ENCODE peak calls at places on chromosomes 16 and 17, in four cellular contexts. One of them, this sample, is unnamed.
A peak's percentile ranks its signal among the peaks of the same experiment; 100 is the strongest.

GRCh38 chr16:79698341-79698753 is 97.8 kb upstream of the MAF start:
- DNase-seq in cardiac muscle cell: peak; percentile 47
- DNase-seq in psoas muscle: no peak
- DNase-seq in transverse colon: no peak
- DNase-seq in this sample: no peak

GRCh38 chr16:75374388-75374787 is 58.9 kb downstream of the CFDP1 start:
- DNase-seq in psoas muscle: no peak
- DNase-seq in transverse colon: no peak
- DNase-seq in cardiac muscle cell: no peak
- DNase-seq in this sample: no peak

GRCh38 chr17:70653850-70654249 is 484.5 kb downstream of the KCNJ2 start:
- DNase-seq in cardiac muscle cell: no peak
- DNase-seq in transverse colon: no peak
- DNase-seq in psoas muscle: no peak
- DNase-seq in this sample: no peak

GRCh38 chr16:11198817-11199216 is 57.2 kb downstream of the SOCS1 start:
- DNase-seq in cardiac muscle cell: no peak
- DNase-seq in transverse colon: peak; percentile 81
- DNase-seq in psoas muscle: no peak
- DNase-seq in this sample: no peak

GRCh38 chr17:30552994-30553565 is 75.9 kb downstream of the GOSR1 start:
- DNase-seq in transverse colon: no peak
- DNase-seq in psoas muscle: no peak
- DNase-seq in cardiac muscle cell: no peak
- DNase-seq in this sample: peak; percentile 38

GRCh38 chr17:67503184-67503583 is 126.1 kb downstream of the PITPNC1 start:
- DNase-seq in psoas muscle: no peak
- DNase-seq in transverse colon: no peak
- DNase-seq in cardiac muscle cell: no peak
- DNase-seq in this sample: peak; percentile 44

GRCh38 chr17:2181206-2181983 is 122.2 kb downstream of the SMG6 start:
- DNase-seq in cardiac muscle cell: peak; percentile 96
- DNase-seq in transverse colon: peak; percentile 52
- DNase-seq in psoas muscle: peak; percentile 68
- DNase-seq in this sample: no peak

GRCh38 chr16:86911311-86911999 is 333.1 kb downstream of the FOXL1 start:
- DNase-seq in transverse colon: no peak
- DNase-seq in cardiac muscle cell: no peak
- DNase-seq in psoas muscle: no peak
- DNase-seq in this sample: no peak

GRCh38 chr17:260031-260791 is 78.8 kb upstream of the DOC2B start:
- DNase-seq in cardiac muscle cell: no peak
- DNase-seq in transverse colon: no peak
- DNase-seq in psoas muscle: no peak
- DNase-seq in this sample: peak; percentile 85

GRCh38 chr16:49463529-49463928 is 89.9 kb downstream of the C16orf78 start:
- DNase-seq in transverse colon: peak; percentile 72
- DNase-seq in psoas muscle: peak; percentile 26
- DNase-seq in cardiac muscle cell: no peak
- DNase-seq in this sample: peak; percentile 36

GRCh38 chr17:67679721-67680120 is 38.0 kb upstream of the NOL11 start:
- DNase-seq in cardiac muscle cell: no peak
- DNase-seq in transverse colon: no peak
- DNase-seq in psoas muscle: no peak
- DNase-seq in this sample: no peak

GRCh38 chr17:32927724-32928526 is at the start of gene TMEM98:
- DNase-seq in psoas muscle: no peak
- DNase-seq in cardiac muscle cell: peak; percentile 39
- DNase-seq in transverse colon: peak; percentile 54
- DNase-seq in this sample: peak; percentile 83

GRCh38 chr16:8644513-8645140 is 23.1 kb downstream of the METTL22 start:
- DNase-seq in psoas muscle: no peak
- DNase-seq in cardiac muscle cell: no peak
- DNase-seq in transverse colon: no peak
- DNase-seq in this sample: no peak

GRCh38 chr17:43721537-43722268 is 36.9 kb downstream of the SOST start:
- DNase-seq in psoas muscle: no peak
- DNase-seq in cardiac muscle cell: peak; percentile 29
- DNase-seq in transverse colon: no peak
- DNase-seq in this sample: peak; percentile 60

GRCh38 chr17:15255713-15256454 is 9.2 kb downstream of the PMP22 start:
- DNase-seq in transverse colon: no peak
- DNase-seq in cardiac muscle cell: peak; percentile 40
- DNase-seq in psoas muscle: peak; percentile 83
- DNase-seq in this sample: no peak

GRCh38 chr17:52048503-52048902 is 110.0 kb downstream of the CA10 start:
- DNase-seq in psoas muscle: no peak
- DNase-seq in transverse colon: no peak
- DNase-seq in cardiac muscle cell: no peak
- DNase-seq in this sample: no peak

GRCh38 chr17:1755252-1755992 is 6.4 kb upstream of the SERPINF1 start:
- DNase-seq in cardiac muscle cell: no peak
- DNase-seq in transverse colon: no peak
- DNase-seq in psoas muscle: no peak
- DNase-seq in this sample: no peak

DNA sequence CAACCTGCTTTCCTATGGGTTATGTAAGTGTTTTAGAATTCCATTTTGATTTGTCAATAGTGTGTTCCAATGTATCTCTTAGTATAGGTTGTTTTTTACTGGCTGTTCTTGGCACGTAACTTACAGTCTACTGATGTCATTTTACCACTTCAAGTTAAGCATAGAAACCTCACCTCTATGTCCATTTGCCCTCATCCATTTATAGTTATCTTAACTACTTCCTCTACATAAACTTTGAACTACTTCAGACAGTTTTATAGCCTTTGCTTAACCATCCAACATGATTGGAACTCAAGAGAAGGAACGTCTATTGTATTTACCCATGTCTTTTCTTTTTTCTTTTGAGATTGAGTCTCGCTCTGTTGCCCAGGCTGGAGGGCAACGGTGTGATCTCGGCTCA is 64.5 kb upstream of the GNG13 start:
- DNase-seq in cardiac muscle cell: no peak
- DNase-seq in psoas muscle: no peak
- DNase-seq in transverse colon: no peak
- DNase-seq in this sample: no peak
- H3K9me3 ChIP-seq in cardiac muscle cell: no peaks in the 10 kb centered on the region
- H3K9me3 ChIP-seq in psoas muscle: no peaks in the 10 kb centered on the region
- H3K9me3 ChIP-seq in transverse colon: no peaks in the 10 kb centered on the region
- H3K9me3 ChIP-seq in this sample: no peaks in the 10 kb centered on the region

GRCh38 chr16:23371368-23371767 is 69.3 kb downstream of the SCNN1B start:
- DNase-seq in cardiac muscle cell: no peak
- DNase-seq in psoas muscle: no peak
- DNase-seq in transverse colon: no peak
- DNase-seq in this sample: no peak
- TF ChIP-seq CTCF in cardiac muscle cell: no peak
- TF ChIP-seq CTCF in psoas muscle: no peak
- TF ChIP-seq CTCF in transverse colon: no peak
- TF ChIP-seq CTCF in this sample: peak; percentile 63

GRCh38 chr17:22496450-22496849 is 804.1 kb downstream of the KCNJ18 start:
- DNase-seq in psoas muscle: no peak
- DNase-seq in cardiac muscle cell: no peak
- DNase-seq in transverse colon: no peak
- DNase-seq in this sample: no peak

GRCh38 chr17:22490399-22490798 is 798.1 kb downstream of the KCNJ18 start:
- DNase-seq in psoas muscle: no peak
- DNase-seq in cardiac muscle cell: no peak
- DNase-seq in transverse colon: no peak
- DNase-seq in this sample: no peak

GRCh38 chr17:22492331-22492730 is 800.0 kb downstream of the KCNJ18 start:
- DNase-seq in psoas muscle: no peak
- DNase-seq in cardiac muscle cell: no peak
- DNase-seq in transverse colon: no peak
- DNase-seq in this sample: no peak
- H3K9me3 ChIP-seq in psoas muscle: no peaks in the 10 kb centered on the region
- H3K9me3 ChIP-seq in cardiac muscle cell: peaks cover 4% of the 10 kb centered on the region
- H3K9me3 ChIP-seq in transverse colon: peaks cover 5% of the 10 kb centered on the region
- H3K9me3 ChIP-seq in this sample: peaks cover 63% of the 10 kb centered on the region

GRCh38 chr17:65920996-65921395 is 270.9 kb downstream of the CEP112 start:
- DNase-seq in transverse colon: no peak
- DNase-seq in psoas muscle: no peak
- DNase-seq in cardiac muscle cell: no peak
- DNase-seq in this sample: no peak

GRCh38 chr17:65916425-65916824 is 275.5 kb downstream of the CEP112 start:
- DNase-seq in transverse colon: no peak
- DNase-seq in psoas muscle: no peak
- DNase-seq in cardiac muscle cell: no peak
- DNase-seq in this sample: no peak

GRCh38 chr17:65917560-65917959 is 274.4 kb downstream of the CEP112 start:
- DNase-seq in cardiac muscle cell: no peak
- DNase-seq in transverse colon: no peak
- DNase-seq in psoas muscle: no peak
- DNase-seq in this sample: no peak

GRCh38 chr17:65918450-65918849 is 273.5 kb downstream of the CEP112 start:
- DNase-seq in transverse colon: no peak
- DNase-seq in cardiac muscle cell: peak; percentile 27
- DNase-seq in psoas muscle: no peak
- DNase-seq in this sample: no peak

GRCh38 chr17:65918921-65919546 is 272.9 kb downstream of the CEP112 start:
- DNase-seq in psoas muscle: no peak
- DNase-seq in cardiac muscle cell: peak; percentile 17
- DNase-seq in transverse colon: no peak
- DNase-seq in this sample: no peak
- TF ChIP-seq CTCF in psoas muscle: no peak
- TF ChIP-seq CTCF in cardiac muscle cell: peak; percentile 23
- TF ChIP-seq CTCF in transverse colon: no peak
- TF ChIP-seq CTCF in this sample: peak; percentile 66

GRCh38 chr16:63904182-63904581 is 1217.7 kb downstream of the CDH11 start:
- DNase-seq in psoas muscle: no peak
- DNase-seq in transverse colon: no peak
- DNase-seq in cardiac muscle cell: no peak
- DNase-seq in this sample: no peak

GRCh38 chr16:63907251-63907650 is 1214.6 kb downstream of the CDH11 start:
- DNase-seq in transverse colon: no peak
- DNase-seq in psoas muscle: no peak
- DNase-seq in cardiac muscle cell: no peak
- DNase-seq in this sample: no peak

DNA sequence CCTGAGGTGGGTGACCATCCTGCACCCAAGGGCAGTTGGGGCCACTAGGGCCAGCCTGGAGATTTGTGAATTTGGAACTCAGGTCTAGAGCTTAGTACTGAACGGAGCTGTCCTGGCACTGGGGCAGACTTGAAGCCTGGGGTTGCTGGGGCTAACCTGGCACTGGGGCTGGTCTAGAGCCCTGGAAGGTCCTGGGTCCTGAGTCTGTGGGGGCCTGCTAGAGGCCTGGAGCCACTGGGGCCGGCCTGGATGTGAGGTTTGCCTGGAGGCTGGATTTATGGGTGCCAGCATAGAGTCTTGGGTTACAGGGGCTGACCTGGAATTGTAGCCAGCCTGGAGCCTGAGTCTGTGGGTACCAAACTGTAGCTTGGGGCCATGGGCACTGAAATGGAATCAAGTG is 1216.9 kb downstream of the CDH11 start:
- DNase-seq in transverse colon: no peak
- DNase-seq in psoas muscle: peak; percentile 26
- DNase-seq in cardiac muscle cell: no peak
- DNase-seq in this sample: no peak
- H3K9me3 ChIP-seq in transverse colon: no peaks in the 10 kb centered on the region
- H3K9me3 ChIP-seq in psoas muscle: no peaks in the 10 kb centered on the region
- H3K9me3 ChIP-seq in cardiac muscle cell: no peaks in the 10 kb centered on the region
- H3K9me3 ChIP-seq in this sample: no peaks in the 10 kb centered on the region

DNA sequence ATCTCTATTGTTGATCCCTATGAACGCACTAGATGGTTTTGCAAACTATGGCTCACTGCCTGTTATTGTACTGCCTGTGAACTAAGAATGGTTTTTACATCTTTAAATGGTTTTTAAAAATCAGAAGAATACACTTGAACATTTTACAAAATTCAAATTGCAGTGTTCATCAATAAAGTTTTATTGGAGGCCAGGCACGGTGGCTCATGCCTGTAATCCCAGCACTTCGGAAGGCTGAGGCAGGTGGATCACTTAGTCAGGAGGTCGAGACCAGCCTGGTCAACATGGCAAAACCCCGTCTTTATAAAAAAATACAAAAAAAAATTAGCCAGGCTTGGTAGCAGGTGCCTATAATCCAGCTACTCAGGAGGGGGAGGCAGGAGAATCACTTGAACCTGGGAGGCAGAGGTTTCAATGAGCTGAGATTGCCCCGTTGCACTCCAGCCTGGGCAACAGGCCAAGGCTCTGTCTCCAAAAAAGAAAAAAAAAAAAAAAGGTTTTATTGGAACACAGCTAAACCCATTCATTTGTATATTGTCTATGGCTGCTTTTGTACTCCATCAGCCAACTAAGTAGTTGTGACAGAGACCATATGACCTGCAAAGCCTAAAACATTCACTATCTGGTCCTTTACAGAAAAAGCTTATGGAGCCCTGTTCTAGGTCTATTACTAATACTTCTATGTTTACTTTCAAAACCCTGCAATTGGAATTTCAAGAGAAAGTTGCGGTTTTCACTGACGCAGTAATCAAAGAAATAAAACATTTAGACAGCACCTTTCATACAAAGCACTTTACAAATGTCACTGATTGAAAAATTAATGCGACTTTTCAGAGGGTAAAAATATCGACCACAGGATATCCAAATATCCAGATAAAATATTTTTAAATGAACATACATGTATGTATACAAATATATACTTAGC is 18.8 kb downstream of the IKZF3 start:
- DNase-seq in psoas muscle: no peak
- DNase-seq in cardiac muscle cell: no peak
- DNase-seq in transverse colon: no peak
- DNase-seq in this sample: no peak
- TF ChIP-seq CTCF in psoas muscle: no peak
- TF ChIP-seq CTCF in cardiac muscle cell: no peak
- TF ChIP-seq CTCF in transverse colon: no peak
- TF ChIP-seq CTCF in this sample: no peak

This sample was measured in endodermal cell.